ENCODE peak calls at places on chromosomes 13 and 19, in eight cellular contexts. One of them, this sample, is unnamed.

GRCh38 chr13:66218583-66218982 is 1011.6 kb downstream of the PCDH9 start:
- DNase-seq in mesendoderm: peak
- DNase-seq in transverse colon: no peak
- DNase-seq in HFF-Myc: no peak
- DNase-seq in effector CD4-positive, alpha-beta T cell: no peak
- DNase-seq in psoas muscle: no peak
- DNase-seq in activated naive CD4-positive, alpha-beta T cell treated with anti-CD3 and anti-CD28 coated beads for 36 hours: no peak
- DNase-seq in activated CD8-positive, alpha-beta memory T cell treated with anti-CD3 and anti-CD28 coated beads for 4 hours: no peak
- DNase-seq in this sample: no peak

GRCh38 chr13:83274679-83275078 is 607.6 kb downstream of the SLITRK1 start:
- DNase-seq in mesendoderm: no peak
- DNase-seq in transverse colon: no peak
- DNase-seq in HFF-Myc: no peak
- DNase-seq in effector CD4-positive, alpha-beta T cell: no peak
- DNase-seq in psoas muscle: no peak
- DNase-seq in activated naive CD4-positive, alpha-beta T cell treated with anti-CD3 and anti-CD28 coated beads for 36 hours: no peak
- DNase-seq in activated CD8-positive, alpha-beta memory T cell treated with anti-CD3 and anti-CD28 coated beads for 4 hours: no peak
- DNase-seq in this sample: no peak

GRCh38 chr13:45838171-45838745 is 13.3 kb downstream of the SIAH3 start:
- DNase-seq in mesendoderm: no peak
- DNase-seq in transverse colon: no peak
- DNase-seq in HFF-Myc: no peak
- DNase-seq in effector CD4-positive, alpha-beta T cell: no peak
- DNase-seq in psoas muscle: no peak
- DNase-seq in activated naive CD4-positive, alpha-beta T cell treated with anti-CD3 and anti-CD28 coated beads for 36 hours: no peak
- DNase-seq in activated CD8-positive, alpha-beta memory T cell treated with anti-CD3 and anti-CD28 coated beads for 4 hours: no peak
- DNase-seq in this sample: no peak

GRCh38 chr13:27619711-27620376 is 485 bp downstream of the LNX2 start:
- DNase-seq in mesendoderm: peak
- DNase-seq in transverse colon: peak
- DNase-seq in HFF-Myc: no peak
- DNase-seq in effector CD4-positive, alpha-beta T cell: peak
- DNase-seq in psoas muscle: peak
- DNase-seq in activated naive CD4-positive, alpha-beta T cell treated with anti-CD3 and anti-CD28 coated beads for 36 hours: peak
- DNase-seq in activated CD8-positive, alpha-beta memory T cell treated with anti-CD3 and anti-CD28 coated beads for 4 hours: peak
- DNase-seq in this sample: peak

GRCh38 chr19:6423499-6424189 is 967 bp downstream of the KHSRP start:
- DNase-seq in mesendoderm: peak
- DNase-seq in transverse colon: peak
- DNase-seq in HFF-Myc: no peak
- DNase-seq in effector CD4-positive, alpha-beta T cell: no peak
- DNase-seq in psoas muscle: no peak
- DNase-seq in activated naive CD4-positive, alpha-beta T cell treated with anti-CD3 and anti-CD28 coated beads for 36 hours: peak
- DNase-seq in activated CD8-positive, alpha-beta memory T cell treated with anti-CD3 and anti-CD28 coated beads for 4 hours: no peak
- DNase-seq in this sample: peak

GRCh38 chr13:36913463-36913862 is 6.6 kb downstream of the SMAD9 start:
- DNase-seq in mesendoderm: no peak
- DNase-seq in transverse colon: no peak
- DNase-seq in HFF-Myc: no peak
- DNase-seq in effector CD4-positive, alpha-beta T cell: no peak
- DNase-seq in psoas muscle: no peak
- DNase-seq in activated naive CD4-positive, alpha-beta T cell treated with anti-CD3 and anti-CD28 coated beads for 36 hours: no peak
- DNase-seq in activated CD8-positive, alpha-beta memory T cell treated with anti-CD3 and anti-CD28 coated beads for 4 hours: no peak
- DNase-seq in this sample: no peak

GRCh38 chr13:99132295-99132835 is 68.3 kb upstream of the UBAC2 start:
- DNase-seq in mesendoderm: no peak
- DNase-seq in transverse colon: no peak
- DNase-seq in HFF-Myc: no peak
- DNase-seq in effector CD4-positive, alpha-beta T cell: no peak
- DNase-seq in psoas muscle: no peak
- DNase-seq in activated naive CD4-positive, alpha-beta T cell treated with anti-CD3 and anti-CD28 coated beads for 36 hours: no peak
- DNase-seq in activated CD8-positive, alpha-beta memory T cell treated with anti-CD3 and anti-CD28 coated beads for 4 hours: no peak
- DNase-seq in this sample: no peak

GRCh38 chr19:16897572-16898056 is 8.8 kb downstream of the F2RL3 start:
- DNase-seq in mesendoderm: no peak
- DNase-seq in transverse colon: peak
- DNase-seq in HFF-Myc: no peak
- DNase-seq in effector CD4-positive, alpha-beta T cell: no peak
- DNase-seq in psoas muscle: no peak
- DNase-seq in activated naive CD4-positive, alpha-beta T cell treated with anti-CD3 and anti-CD28 coated beads for 36 hours: no peak
- DNase-seq in activated CD8-positive, alpha-beta memory T cell treated with anti-CD3 and anti-CD28 coated beads for 4 hours: no peak
- DNase-seq in this sample: peak

GRCh38 chr19:10517760-10518443 is 655 bp upstream of the S1PR5 start:
- DNase-seq in mesendoderm: peak
- DNase-seq in transverse colon: no peak
- DNase-seq in HFF-Myc: no peak
- DNase-seq in effector CD4-positive, alpha-beta T cell: no peak
- DNase-seq in psoas muscle: no peak
- DNase-seq in activated naive CD4-positive, alpha-beta T cell treated with anti-CD3 and anti-CD28 coated beads for 36 hours: no peak
- DNase-seq in activated CD8-positive, alpha-beta memory T cell treated with anti-CD3 and anti-CD28 coated beads for 4 hours: no peak
- DNase-seq in this sample: no peak

GRCh38 chr13:98470920-98471319 is 106.0 kb downstream of the STK24 start:
- DNase-seq in mesendoderm: no peak
- DNase-seq in transverse colon: no peak
- DNase-seq in HFF-Myc: no peak
- DNase-seq in effector CD4-positive, alpha-beta T cell: no peak
- DNase-seq in psoas muscle: no peak
- DNase-seq in activated naive CD4-positive, alpha-beta T cell treated with anti-CD3 and anti-CD28 coated beads for 36 hours: no peak
- DNase-seq in activated CD8-positive, alpha-beta memory T cell treated with anti-CD3 and anti-CD28 coated beads for 4 hours: no peak
- DNase-seq in this sample: no peak

GRCh38 chr13:106155411-106155810 is 380.1 kb downstream of the EFNB2 start:
- DNase-seq in mesendoderm: no peak
- DNase-seq in transverse colon: no peak
- DNase-seq in HFF-Myc: no peak
- DNase-seq in effector CD4-positive, alpha-beta T cell: no peak
- DNase-seq in psoas muscle: no peak
- DNase-seq in activated naive CD4-positive, alpha-beta T cell treated with anti-CD3 and anti-CD28 coated beads for 36 hours: no peak
- DNase-seq in activated CD8-positive, alpha-beta memory T cell treated with anti-CD3 and anti-CD28 coated beads for 4 hours: no peak
- DNase-seq in this sample: no peak

GRCh38 chr19:49940482-49940791 is 11.1 kb upstream of the NUP62 start:
- DNase-seq in mesendoderm: no peak
- DNase-seq in transverse colon: no peak
- DNase-seq in HFF-Myc: no peak
- DNase-seq in effector CD4-positive, alpha-beta T cell: no peak
- DNase-seq in psoas muscle: no peak
- DNase-seq in activated naive CD4-positive, alpha-beta T cell treated with anti-CD3 and anti-CD28 coated beads for 36 hours: no peak
- DNase-seq in activated CD8-positive, alpha-beta memory T cell treated with anti-CD3 and anti-CD28 coated beads for 4 hours: no peak
- DNase-seq in this sample: no peak

GRCh38 chr13:112947796-112948195 is 21.2 kb upstream of the MCF2L start:
- DNase-seq in mesendoderm: no peak
- DNase-seq in transverse colon: no peak
- DNase-seq in HFF-Myc: no peak
- DNase-seq in effector CD4-positive, alpha-beta T cell: no peak
- DNase-seq in psoas muscle: no peak
- DNase-seq in activated naive CD4-positive, alpha-beta T cell treated with anti-CD3 and anti-CD28 coated beads for 36 hours: no peak
- DNase-seq in activated CD8-positive, alpha-beta memory T cell treated with anti-CD3 and anti-CD28 coated beads for 4 hours: no peak
- DNase-seq in this sample: no peak

GRCh38 chr19:36686365-36687213 is 823 bp upstream of the ZNF567 start:
- DNase-seq in mesendoderm: peak
- DNase-seq in transverse colon: peak
- DNase-seq in HFF-Myc: no peak
- DNase-seq in effector CD4-positive, alpha-beta T cell: no peak
- DNase-seq in psoas muscle: no peak
- DNase-seq in activated naive CD4-positive, alpha-beta T cell treated with anti-CD3 and anti-CD28 coated beads for 36 hours: no peak
- DNase-seq in activated CD8-positive, alpha-beta memory T cell treated with anti-CD3 and anti-CD28 coated beads for 4 hours: no peak
- DNase-seq in this sample: no peak

This sample was measured in Right ventricle myocardium inferior.